ENCODE peak calls at places on chromosomes 11 and 22, in eight cellular contexts. One of them, this sample, is unnamed.

GRCh38 chr11:6474423-6474792 is 667 bp upstream of the TRIM3 start:
- ATAC-seq in K562: no peak
- ATAC-seq in Panc1: no peak
- ATAC-seq in GM23338: no peak
- ATAC-seq in GM12878: no peak
- ATAC-seq in upper lobe of left lung: no peak
- ATAC-seq in HepG2: no peak
- ATAC-seq in HCT116: no peak
- ATAC-seq in this sample: no peak

GRCh38 chr11:34155057-34155758 is 49.8 kb downstream of the NAT10 start:
- ATAC-seq in GM23338: no peak
- ATAC-seq in Panc1: peak; percentile 10
- ATAC-seq in GM12878: no peak
- ATAC-seq in upper lobe of left lung: no peak
- ATAC-seq in HCT116: no peak
- ATAC-seq in HepG2: no peak
- ATAC-seq in K562: no peak
- ATAC-seq in this sample: peak; percentile 56

GRCh38 chr11:128235958-128236357 is 351.4 kb downstream of the ETS1 start:
- ATAC-seq in HepG2: no peak
- ATAC-seq in GM12878: no peak
- ATAC-seq in Panc1: no peak
- ATAC-seq in HCT116: no peak
- ATAC-seq in GM23338: no peak
- ATAC-seq in K562: no peak
- ATAC-seq in upper lobe of left lung: no peak
- ATAC-seq in this sample: peak; percentile 65

GRCh38 chr11:117197516-117198456 is 1.4 kb upstream of the TAGLN start:
- ATAC-seq in K562: peak; percentile 75
- ATAC-seq in upper lobe of left lung: no peak
- ATAC-seq in Panc1: no peak
- ATAC-seq in HepG2: peak; percentile 44
- ATAC-seq in GM23338: peak; percentile 37
- ATAC-seq in HCT116: peak; percentile 44
- ATAC-seq in GM12878: peak; percentile 15
- ATAC-seq in this sample: peak; percentile 64

GRCh38 chr22:40105755-40106154 is 72.0 kb upstream of the TNRC6B start:
- ATAC-seq in Panc1: no peak
- ATAC-seq in HCT116: no peak
- ATAC-seq in GM23338: no peak
- ATAC-seq in HepG2: no peak
- ATAC-seq in upper lobe of left lung: no peak
- ATAC-seq in K562: no peak
- ATAC-seq in GM12878: no peak
- ATAC-seq in this sample: no peak

GRCh38 chr22:19621372-19622060 is 92.8 kb upstream of the SEPTIN5 start:
- ATAC-seq in upper lobe of left lung: peak; percentile 13
- ATAC-seq in HepG2: no peak
- ATAC-seq in Panc1: no peak
- ATAC-seq in K562: no peak
- ATAC-seq in GM23338: peak; percentile 74
- ATAC-seq in GM12878: no peak
- ATAC-seq in HCT116: no peak
- ATAC-seq in this sample: peak; percentile 35

GRCh38 chr22:38203855-38204497 is 2.2 kb downstream of the MAFF start:
- ATAC-seq in HepG2: no peak
- ATAC-seq in GM23338: no peak
- ATAC-seq in HCT116: no peak
- ATAC-seq in Panc1: no peak
- ATAC-seq in K562: no peak
- ATAC-seq in upper lobe of left lung: no peak
- ATAC-seq in GM12878: peak; percentile 7
- ATAC-seq in this sample: no peak

GRCh38 chr22:46432164-46433068 is 96.9 kb downstream of the TRMU start:
- ATAC-seq in Panc1: peak; percentile 45
- ATAC-seq in HepG2: no peak
- ATAC-seq in upper lobe of left lung: peak; percentile 28
- ATAC-seq in GM12878: peak; percentile 82
- ATAC-seq in GM23338: no peak
- ATAC-seq in HCT116: no peak
- ATAC-seq in K562: no peak
- ATAC-seq in this sample: no peak

GRCh38 chr11:96204721-96205459 is 138.1 kb downstream of the MAML2 start:
- ATAC-seq in upper lobe of left lung: no peak
- ATAC-seq in Panc1: no peak
- ATAC-seq in HCT116: no peak
- ATAC-seq in K562: no peak
- ATAC-seq in HepG2: no peak
- ATAC-seq in GM12878: no peak
- ATAC-seq in GM23338: no peak
- ATAC-seq in this sample: no peak

GRCh38 chr22:19260804-19261203 is 30.7 kb downstream of the CLTCL1 start:
- ATAC-seq in GM23338: no peak
- ATAC-seq in HepG2: no peak
- ATAC-seq in GM12878: no peak
- ATAC-seq in HCT116: no peak
- ATAC-seq in Panc1: no peak
- ATAC-seq in K562: no peak
- ATAC-seq in upper lobe of left lung: no peak
- ATAC-seq in this sample: no peak

GRCh38 chr11:2701230-2701629 is 1.4 kb upstream of the KCNQ1OT1 start:
- ATAC-seq in K562: no peak
- ATAC-seq in GM23338: no peak
- ATAC-seq in upper lobe of left lung: no peak
- ATAC-seq in Panc1: no peak
- ATAC-seq in HepG2: peak; percentile 35
- ATAC-seq in HCT116: no peak
- ATAC-seq in GM12878: no peak
- ATAC-seq in this sample: no peak

GRCh38 chr11:93082900-93083299 is 113.4 kb downstream of the MTNR1B start:
- ATAC-seq in GM23338: no peak
- ATAC-seq in upper lobe of left lung: no peak
- ATAC-seq in HCT116: no peak
- ATAC-seq in GM12878: no peak
- ATAC-seq in K562: no peak
- ATAC-seq in Panc1: no peak
- ATAC-seq in HepG2: no peak
- ATAC-seq in this sample: no peak

GRCh38 chr22:41478891-41479521 is 10.1 kb downstream of the ACO2 start:
- ATAC-seq in GM23338: no peak
- ATAC-seq in Panc1: no peak
- ATAC-seq in HepG2: no peak
- ATAC-seq in GM12878: peak; percentile 58
- ATAC-seq in upper lobe of left lung: peak; percentile 49
- ATAC-seq in K562: no peak
- ATAC-seq in HCT116: no peak
- ATAC-seq in this sample: peak; percentile 60

GRCh38 chr22:48240165-48240934 is 1477.9 kb downstream of the TBC1D22A start:
- ATAC-seq in GM12878: no peak
- ATAC-seq in K562: no peak
- ATAC-seq in GM23338: peak; percentile 23
- ATAC-seq in HCT116: no peak
- ATAC-seq in Panc1: no peak
- ATAC-seq in upper lobe of left lung: no peak
- ATAC-seq in HepG2: no peak
- ATAC-seq in this sample: no peak

GRCh38 chr11:12229450-12230229 is 119.2 kb downstream of the MICAL2 start:
- ATAC-seq in GM23338: no peak
- ATAC-seq in GM12878: no peak
- ATAC-seq in Panc1: no peak
- ATAC-seq in HepG2: no peak
- ATAC-seq in K562: no peak
- ATAC-seq in upper lobe of left lung: peak; percentile 33
- ATAC-seq in HCT116: no peak
- ATAC-seq in this sample: no peak

GRCh38 chr11:123475478-123475877 is 45.4 kb downstream of the GRAMD1B start:
- ATAC-seq in K562: no peak
- ATAC-seq in upper lobe of left lung: no peak
- ATAC-seq in HepG2: peak; percentile 57
- ATAC-seq in Panc1: no peak
- ATAC-seq in GM23338: peak; percentile 65
- ATAC-seq in HCT116: no peak
- ATAC-seq in GM12878: no peak
- ATAC-seq in this sample: no peak

GRCh38 chr11:37402663-37403062 is 804.6 kb upstream of the RAG2 start:
- ATAC-seq in GM23338: no peak
- ATAC-seq in K562: no peak
- ATAC-seq in GM12878: no peak
- ATAC-seq in HCT116: no peak
- ATAC-seq in HepG2: no peak
- ATAC-seq in upper lobe of left lung: no peak
- ATAC-seq in Panc1: no peak
- ATAC-seq in this sample: no peak

GRCh38 chr22:18929459-18929858 is 6.6 kb downstream of the PRODH start:
- ATAC-seq in upper lobe of left lung: peak; percentile 95
- ATAC-seq in GM23338: peak; percentile 83
- ATAC-seq in HCT116: peak; percentile 97
- ATAC-seq in GM12878: no peak
- ATAC-seq in HepG2: peak; percentile 75
- ATAC-seq in Panc1: no peak
- ATAC-seq in K562: peak; percentile 64
- ATAC-seq in this sample: peak; percentile 97

GRCh38 chr11:66868726-66869291 is 11.9 kb downstream of the LRFN4 start:
- ATAC-seq in upper lobe of left lung: peak; percentile 58
- ATAC-seq in GM23338: peak; percentile 89
- ATAC-seq in Panc1: peak; percentile 90
- ATAC-seq in HepG2: peak; percentile 95
- ATAC-seq in GM12878: peak; percentile 99
- ATAC-seq in K562: peak; percentile 99
- ATAC-seq in HCT116: peak; percentile 97
- ATAC-seq in this sample: no peak
- H3K4me1 ChIP-seq in upper lobe of left lung: no peaks in the 10 kb centered on the region
- H3K4me1 ChIP-seq in GM23338: no peaks in the 10 kb centered on the region
- H3K4me1 ChIP-seq in Panc1: peaks cover 8% of the 10 kb centered on the region
- H3K4me1 ChIP-seq in HepG2: peaks cover 9% of the 10 kb centered on the region
- H3K4me1 ChIP-seq in GM12878: peaks cover 11% of the 10 kb centered on the region
- H3K4me1 ChIP-seq in K562: peaks cover 10% of the 10 kb centered on the region
- H3K4me1 ChIP-seq in HCT116: peaks cover 7% of the 10 kb centered on the region
- H3K4me1 ChIP-seq in this sample: no peaks in the 10 kb centered on the region

DNA sequence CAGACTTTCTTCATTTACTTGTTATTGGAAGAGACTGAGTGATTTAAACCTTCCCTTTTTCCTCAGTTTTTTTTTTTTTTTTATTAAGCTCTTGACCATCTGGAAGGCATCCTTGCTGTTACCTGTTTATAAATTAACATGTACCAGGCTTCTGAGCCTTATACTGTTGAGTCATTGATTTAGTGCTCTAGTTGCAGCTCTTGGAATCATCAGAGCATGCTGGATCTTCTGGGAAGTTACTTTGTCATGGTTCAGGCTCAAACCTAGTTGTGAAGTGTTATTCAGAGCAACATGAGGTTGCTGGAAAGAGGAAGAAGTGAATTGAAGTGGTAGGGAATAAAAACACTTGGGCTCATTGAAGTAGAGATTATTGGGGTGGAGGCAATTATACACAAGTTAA is 6.3 kb downstream of the ZDHHC5 start:
- ATAC-seq in Panc1: no peak
- ATAC-seq in K562: no peak
- ATAC-seq in GM23338: no peak
- ATAC-seq in HCT116: no peak
- ATAC-seq in HepG2: no peak
- ATAC-seq in GM12878: no peak
- ATAC-seq in upper lobe of left lung: no peak
- ATAC-seq in this sample: no peak
- H3K4me3 ChIP-seq in Panc1: no peak overlapping the region
- H3K4me3 ChIP-seq in K562: no peak overlapping the region
- H3K4me3 ChIP-seq in GM23338: no peak overlapping the region
- H3K4me3 ChIP-seq in HCT116: no peak overlapping the region
- H3K4me3 ChIP-seq in HepG2: no peak overlapping the region
- H3K4me3 ChIP-seq in GM12878: no peak overlapping the region
- H3K4me3 ChIP-seq in upper lobe of left lung: no peak overlapping the region
- H3K4me3 ChIP-seq in this sample: no peak overlapping the region

DNA sequence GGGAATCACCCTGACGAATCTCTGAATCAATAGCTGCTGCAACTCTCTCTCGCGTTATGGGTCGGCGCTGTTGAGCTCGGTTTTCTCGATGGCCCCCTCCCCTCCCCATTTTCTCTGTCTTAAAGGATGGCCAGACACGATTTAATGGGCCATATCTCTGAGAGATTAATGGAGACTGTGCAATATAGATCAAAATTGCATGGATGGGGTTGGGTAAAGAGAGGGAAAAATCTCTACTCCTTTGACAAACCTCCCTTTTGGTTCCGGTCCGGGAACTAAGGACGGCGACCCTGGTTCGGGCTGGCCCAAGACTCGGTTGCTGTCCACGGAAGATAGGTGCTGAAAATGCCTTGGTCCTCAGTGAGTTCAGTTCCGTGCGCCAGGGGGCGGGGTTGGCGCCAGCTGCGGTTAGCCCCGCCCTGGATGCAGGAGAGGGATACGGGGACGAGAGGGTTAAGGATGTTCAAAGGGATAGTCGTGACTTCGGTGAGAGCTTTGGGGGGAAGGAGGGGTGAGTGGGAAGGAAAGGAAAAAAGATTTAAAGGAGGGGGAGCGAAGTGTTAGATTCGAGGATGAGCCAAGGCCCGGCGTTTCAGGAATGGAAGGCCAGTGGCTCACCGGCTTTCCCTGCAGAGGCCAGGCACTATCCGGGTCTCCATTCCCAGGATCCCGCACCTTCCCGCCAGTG is 103.6 kb upstream of the HSD17B12 start:
- ATAC-seq in Panc1: no peak
- ATAC-seq in GM12878: peak; percentile 36
- ATAC-seq in K562: peak; percentile 87
- ATAC-seq in HepG2: peak; percentile 16
- ATAC-seq in upper lobe of left lung: peak; percentile 44
- ATAC-seq in GM23338: peak; percentile 19
- ATAC-seq in HCT116: peak; percentile 76
- ATAC-seq in this sample: no peak
- TF ChIP-seq POLR2AphosphoS5 in Panc1: no peak
- TF ChIP-seq POLR2AphosphoS5 in GM12878: no peak
- TF ChIP-seq POLR2AphosphoS5 in K562: no peak
- TF ChIP-seq POLR2AphosphoS5 in HepG2: no peak
- TF ChIP-seq POLR2AphosphoS5 in upper lobe of left lung: no peak
- TF ChIP-seq POLR2AphosphoS5 in GM23338: no peak
- TF ChIP-seq POLR2AphosphoS5 in HCT116: no peak
- TF ChIP-seq POLR2AphosphoS5 in this sample: no peak

GRCh38 chr11:109236188-109236587 is 185.8 kb upstream of the C11orf87 start:
- ATAC-seq in upper lobe of left lung: peak; percentile 64
- ATAC-seq in GM12878: no peak
- ATAC-seq in HCT116: no peak
- ATAC-seq in K562: no peak
- ATAC-seq in GM23338: no peak
- ATAC-seq in Panc1: no peak
- ATAC-seq in HepG2: no peak
- ATAC-seq in this sample: no peak
- H3K4me1 ChIP-seq in upper lobe of left lung: no peaks in the 10 kb centered on the region
- H3K4me1 ChIP-seq in GM12878: no peaks in the 10 kb centered on the region
- H3K4me1 ChIP-seq in HCT116: no peaks in the 10 kb centered on the region
- H3K4me1 ChIP-seq in K562: no peaks in the 10 kb centered on the region
- H3K4me1 ChIP-seq in GM23338: no peaks in the 10 kb centered on the region
- H3K4me1 ChIP-seq in Panc1: no peaks in the 10 kb centered on the region
- H3K4me1 ChIP-seq in HepG2: no peaks in the 10 kb centered on the region
- H3K4me1 ChIP-seq in this sample: no peaks in the 10 kb centered on the region

GRCh38 chr11:86669424-86669823 is 3.0 kb downstream of the ME3 start:
- ATAC-seq in upper lobe of left lung: no peak
- ATAC-seq in HCT116: no peak
- ATAC-seq in Panc1: no peak
- ATAC-seq in HepG2: no peak
- ATAC-seq in GM12878: no peak
- ATAC-seq in GM23338: no peak
- ATAC-seq in K562: no peak
- ATAC-seq in this sample: no peak
- H3K4me3 ChIP-seq in upper lobe of left lung: no peak overlapping the region
- H3K4me3 ChIP-seq in HCT116: no peak overlapping the region
- H3K4me3 ChIP-seq in Panc1: no peak overlapping the region
- H3K4me3 ChIP-seq in HepG2: no peak overlapping the region
- H3K4me3 ChIP-seq in GM12878: no peak overlapping the region
- H3K4me3 ChIP-seq in GM23338: no peak overlapping the region
- H3K4me3 ChIP-seq in K562: no peak overlapping the region
- H3K4me3 ChIP-seq in this sample: no peak overlapping the region

GRCh38 chr11:14336507-14337503 is 22.2 kb downstream of the RRAS2 start:
- ATAC-seq in upper lobe of left lung: peak; percentile 49
- ATAC-seq in K562: peak; percentile 83
- ATAC-seq in GM23338: no peak
- ATAC-seq in GM12878: peak; percentile 40
- ATAC-seq in HCT116: peak; percentile 93
- ATAC-seq in HepG2: peak; percentile 96
- ATAC-seq in Panc1: peak; percentile 97
- ATAC-seq in this sample: no peak
- TF ChIP-seq POLR2AphosphoS5 in upper lobe of left lung: no peak
- TF ChIP-seq POLR2AphosphoS5 in K562: peak; percentile 29
- TF ChIP-seq POLR2AphosphoS5 in GM23338: no peak
- TF ChIP-seq POLR2AphosphoS5 in GM12878: no peak
- TF ChIP-seq POLR2AphosphoS5 in HCT116: peak; percentile 36
- TF ChIP-seq POLR2AphosphoS5 in HepG2: no peak
- TF ChIP-seq POLR2AphosphoS5 in Panc1: no peak
- TF ChIP-seq POLR2AphosphoS5 in this sample: no peak